ENCODE peak calls at places on chromosomes 5 and 9, in ten cellular contexts. L is sigmoid colon, E is SJSA1, T is neural progenitor cell, Z is keratinocyte, B is OCI-LY7, J is psoas muscle, W is stomach, G is right cardiac atrium, M is adrenal gland. D is an unnamed sample.
A peak's percentile ranks its signal among the peaks of the same experiment; 100 is the strongest.

GRCh38 chr5:180718810-180719453 is 20.9 kb downstream of the OR2Y1 start:
- DNase-seq in L (no peak), E (no peak), T (peak; percentile 65), Z (no peak), B (peak; percentile 44), J (no peak), W (no peak), G (no peak), M (peak; percentile 23), D (peak; percentile 55)

GRCh38 chr9:77589046-77589795 is 58.9 kb downstream of the GNA14 start:
- DNase-seq in L (no peak), E (no peak), T (no peak), Z (no peak), B (no peak), J (no peak), W (peak; percentile 35), G (no peak), M (no peak), D (no peak)

GRCh38 chr5:131610198-131611063 is 24.6 kb downstream of the RAPGEF6 start:
- DNase-seq in L (no peak), E (peak; percentile 62), T (no peak), Z (peak; percentile 49), B (no peak), J (no peak), W (no peak), G (no peak), M (no peak), D (peak; percentile 29)

GRCh38 chr5:157343842-157344790 is 78.2 kb downstream of the CYFIP2 start:
- DNase-seq in L (no peak), E (no peak), T (no peak), Z (no peak), B (no peak), J (no peak), W (no peak), G (no peak), M (no peak), D (no peak)

GRCh38 chr5:55438931-55439477 is 95.8 kb downstream of the PLPP1 start:
- DNase-seq in L (peak; percentile 87), E (peak; percentile 65), T (peak; percentile 40), Z (no peak), B (no peak), J (no peak), W (no peak), G (no peak), M (peak; percentile 40), D (peak; percentile 54)

GRCh38 chr5:123094227-123094918 is 5.3 kb downstream of the PRDM6 start:
- DNase-seq in L (no peak), E (no peak), T (peak; percentile 34), Z (no peak), B (no peak), J (no peak), W (no peak), G (no peak), M (no peak), D (no peak)

GRCh38 chr9:114836769-114837168 is 30.9 kb upstream of the TNFSF15 start:
- DNase-seq in L (no peak), E (peak; percentile 67), T (no peak), Z (no peak), B (no peak), J (no peak), W (no peak), G (no peak), M (no peak), D (no peak)

GRCh38 chr9:784202-784601 is 57.3 kb upstream of the DMRT1 start:
- DNase-seq in L (no peak), E (no peak), T (no peak), Z (no peak), B (no peak), J (no peak), W (no peak), G (no peak), M (no peak), D (no peak)

GRCh38 chr5:101047181-101047580 is 144.1 kb upstream of the ST8SIA4 start:
- DNase-seq in L (no peak), E (no peak), T (no peak), Z (no peak), B (no peak), J (no peak), W (no peak), G (no peak), M (no peak), D (no peak)

DNA sequence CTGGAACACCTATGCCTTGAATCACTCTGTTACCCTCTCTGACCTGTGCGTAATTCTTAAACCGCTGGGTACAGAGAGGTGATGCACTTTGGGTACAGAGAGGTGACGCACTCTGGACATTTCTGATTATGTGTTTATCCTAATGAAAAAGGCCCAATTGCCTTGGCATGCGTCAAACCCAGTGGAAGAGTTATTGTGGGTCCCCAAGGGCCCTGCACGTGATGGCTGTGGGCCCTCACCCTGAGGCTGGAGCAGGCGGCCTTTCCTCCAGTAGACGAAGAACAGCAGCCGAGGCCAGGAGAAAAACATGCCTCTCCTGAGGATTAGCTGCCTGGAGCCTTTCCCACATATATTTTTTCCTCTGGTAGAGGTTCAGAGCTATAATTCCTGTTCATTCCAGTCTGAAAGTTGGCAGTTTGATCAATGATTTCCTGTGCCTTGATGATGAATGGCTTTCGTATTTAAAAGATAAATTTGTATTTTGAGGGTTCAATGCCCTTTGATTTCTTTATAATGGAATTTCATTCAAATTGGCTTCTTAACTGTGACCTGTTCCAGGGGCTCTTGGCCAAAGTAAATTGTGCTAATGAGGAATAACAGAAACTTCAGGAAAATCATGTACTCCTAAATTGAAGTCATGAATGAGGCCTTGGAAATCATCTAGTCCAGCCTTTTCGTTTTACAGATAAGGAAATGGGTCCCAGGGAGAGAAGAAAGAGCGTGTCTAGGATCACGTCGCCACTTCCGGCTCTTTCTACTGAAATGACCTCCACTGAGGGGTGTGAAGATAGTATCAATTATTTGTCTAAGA is 22.8 kb downstream of the ACER2 start:
- DNase-seq in L (peak; percentile 78), E (no peak), T (no peak), Z (no peak), B (no peak), J (peak; percentile 77), W (no peak), G (peak; percentile 84), M (peak; percentile 62), D (no peak)
- H3K4me3 ChIP-seq in L (no peak overlapping the region), E (no peak overlapping the region), T (no peak overlapping the region), Z (no peak overlapping the region), B (no peak overlapping the region), J (no peak overlapping the region), W (no peak overlapping the region), G (no peak overlapping the region), M (no peak overlapping the region), D (no peak overlapping the region)

GRCh38 chr9:129473523-129474244 is 147.2 kb downstream of the C9orf50 start:
- DNase-seq in L (peak; percentile 79), E (no peak), T (no peak), Z (no peak), B (no peak), J (peak; percentile 56), W (no peak), G (peak; percentile 76), M (peak; percentile 77), D (no peak)

GRCh38 chr9:129474740-129475404 is 146.0 kb downstream of the C9orf50 start:
- DNase-seq in L (no peak), E (no peak), T (no peak), Z (no peak), B (no peak), J (no peak), W (no peak), G (no peak), M (no peak), D (no peak)

GRCh38 chr9:129469988-129470316 is 150.9 kb downstream of the C9orf50 start:
- DNase-seq in L (no peak), E (no peak), T (no peak), Z (no peak), B (no peak), J (no peak), W (no peak), G (no peak), M (no peak), D (no peak)

GRCh38 chr9:129471201-129472019 is 149.5 kb downstream of the C9orf50 start:
- DNase-seq in L (no peak), E (no peak), T (no peak), Z (no peak), B (no peak), J (peak; percentile 33), W (no peak), G (no peak), M (no peak), D (no peak)

GRCh38 chr9:129472651-129473102 is 148.2 kb downstream of the C9orf50 start:
- DNase-seq in L (no peak), E (no peak), T (no peak), Z (no peak), B (no peak), J (no peak), W (no peak), G (no peak), M (no peak), D (no peak)
- H3K27ac ChIP-seq in L (no peak overlapping the region), E (no peak overlapping the region), T (no peak overlapping the region), Z (no peak overlapping the region), B (no peak overlapping the region), J (no peak overlapping the region), W (no peak overlapping the region), G (no peak overlapping the region), M (peak overlapping the region; percentile 82), D (no peak overlapping the region)

DNA sequence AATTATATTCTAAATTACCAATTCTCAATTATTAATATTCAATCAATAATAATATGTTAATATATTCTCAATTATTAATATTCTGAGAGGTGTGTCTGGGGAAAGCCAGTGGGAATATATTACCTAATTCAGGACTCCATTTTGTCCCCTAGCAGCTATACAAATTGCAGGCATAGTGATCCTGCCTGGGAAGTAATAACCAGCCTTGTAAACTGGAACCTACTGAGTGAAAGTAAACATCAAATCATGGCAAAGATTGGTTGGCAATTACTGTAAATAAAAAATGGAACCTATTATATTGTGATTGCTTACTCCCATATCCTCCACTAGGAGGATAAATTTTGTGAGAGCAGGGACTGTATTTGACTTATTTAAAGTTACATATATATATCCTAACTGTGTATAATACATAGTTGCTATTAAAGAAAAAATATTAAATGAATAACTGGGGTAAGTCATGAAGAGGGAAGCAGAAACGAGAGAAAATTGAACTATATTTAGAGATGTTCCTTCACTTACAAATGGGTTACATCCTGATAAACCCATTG is 150.5 kb upstream of the ELL2 start:
- DNase-seq in L (no peak), E (no peak), T (no peak), Z (no peak), B (no peak), J (no peak), W (no peak), G (no peak), M (no peak), D (no peak)
- H3K4me3 ChIP-seq in L (no peak overlapping the region), E (no peak overlapping the region), T (no peak overlapping the region), Z (no peak overlapping the region), B (no peak overlapping the region), J (no peak overlapping the region), W (no peak overlapping the region), G (no peak overlapping the region), M (no peak overlapping the region), D (no peak overlapping the region)

DNA sequence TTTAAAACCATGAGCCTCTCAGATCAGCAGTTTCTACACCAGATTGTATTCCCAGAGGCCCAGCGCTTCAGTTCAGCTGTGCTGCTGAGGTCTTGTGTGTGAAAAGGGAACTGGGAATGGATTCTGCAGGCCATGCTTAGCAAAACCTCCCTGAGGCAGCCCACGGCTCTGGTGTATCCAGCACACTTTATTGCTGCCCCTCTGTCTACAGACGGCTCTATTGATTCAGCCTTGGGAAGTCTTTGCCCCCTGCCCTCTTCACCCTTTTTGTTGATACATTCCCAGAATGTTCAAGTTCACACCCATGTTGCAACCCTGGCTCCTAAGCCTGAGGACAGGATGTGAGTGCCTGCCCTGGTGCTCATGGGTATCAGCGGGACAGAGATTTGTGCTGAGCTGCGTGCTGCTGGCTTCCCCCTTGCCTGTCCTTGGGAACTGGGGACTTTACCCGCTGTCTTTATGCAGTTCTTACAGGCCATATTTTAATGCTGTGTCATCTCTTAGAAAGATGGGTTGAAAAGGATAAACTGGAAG is 37.3 kb downstream of the ARHGAP26 start:
- DNase-seq in L (peak; percentile 74), E (no peak), T (no peak), Z (no peak), B (peak; percentile 43), J (peak; percentile 61), W (no peak), G (peak; percentile 56), M (no peak), D (peak; percentile 89)
- H3K27ac ChIP-seq in L (no peak overlapping the region), E (no peak overlapping the region), T (no peak overlapping the region), Z (no peak overlapping the region), B (no peak overlapping the region), J (no peak overlapping the region), W (peak overlapping the region; percentile 69), G (peak overlapping the region; percentile 50), M (no peak overlapping the region), D (peak overlapping the region; percentile 77)